ENCODE peak calls at places on chromosomes 5 and 9, in nine cellular contexts. W is body of pancreas, F is ovary, B is breast epithelium, R is adrenal gland, A is HCT116, G is lower leg skin, K is GM12892, I is heart left ventricle. D is an unnamed sample.

GRCh38 chr9:137277329-137278041 is at the start of gene TOR4A:
- DNase-seq in W (peak; percentile 61), F (peak; percentile 85), B (no peak), R (peak; percentile 75), A (peak; percentile 80), G (no peak), K (peak; percentile 91), I (peak; percentile 95), D (peak; percentile 73)

GRCh38 chr5:87412417-87413115 is at the start of gene CCNH:
- DNase-seq in W (peak; percentile 98), F (peak; percentile 99), B (peak; percentile 94), R (peak; percentile 98), A (peak; percentile 96), G (peak; percentile 99), K (peak; percentile 57), I (peak; percentile 98), D (peak; percentile 97)

GRCh38 chr5:40988761-40989510 is 79.6 kb downstream of the C7 start:
- DNase-seq in W (no peak), F (no peak), B (no peak), R (no peak), A (no peak), G (no peak), K (no peak), I (no peak), D (no peak)

GRCh38 chr5:5105531-5105930 is 34.6 kb upstream of the ADAMTS16 start:
- DNase-seq in W (no peak), F (no peak), B (no peak), R (no peak), A (no peak), G (no peak), K (no peak), I (no peak), D (no peak)

GRCh38 chr5:31116466-31117031 is 76.9 kb upstream of the CDH6 start:
- DNase-seq in W (no peak), F (no peak), B (no peak), R (no peak), A (no peak), G (no peak), K (no peak), I (no peak), D (no peak)

GRCh38 chr5:149831492-149831891 is 101.4 kb downstream of the PPARGC1B start:
- DNase-seq in W (no peak), F (no peak), B (no peak), R (no peak), A (no peak), G (no peak), K (peak; percentile 46), I (no peak), D (no peak)

GRCh38 chr9:89122944-89123343 is 55.7 kb downstream of the SHC3 start:
- DNase-seq in W (no peak), F (no peak), B (no peak), R (no peak), A (no peak), G (peak; percentile 30), K (no peak), I (no peak), D (no peak)

GRCh38 chr5:124512236-124512635 is 234.2 kb downstream of the ZNF608 start:
- DNase-seq in W (no peak), F (no peak), B (no peak), R (no peak), A (no peak), G (no peak), K (no peak), I (no peak), D (no peak)

GRCh38 chr5:156008844-156009243 is 318.1 kb upstream of the SGCD start:
- DNase-seq in W (no peak), F (no peak), B (no peak), R (no peak), A (no peak), G (no peak), K (no peak), I (no peak), D (no peak)

GRCh38 chr9:79577969-79578723 is 6.4 kb downstream of the TLE4 start:
- DNase-seq in W (no peak), F (no peak), B (no peak), R (no peak), A (no peak), G (no peak), K (no peak), I (no peak), D (peak; percentile 6)

GRCh38 chr9:79581388-79581787 is 9.6 kb downstream of the TLE4 start:
- DNase-seq in W (no peak), F (no peak), B (no peak), R (no peak), A (no peak), G (no peak), K (no peak), I (no peak), D (peak; percentile 75)

GRCh38 chr9:79580065-79580464 is 8.3 kb downstream of the TLE4 start:
- DNase-seq in W (no peak), F (no peak), B (no peak), R (no peak), A (no peak), G (no peak), K (no peak), I (no peak), D (no peak)

GRCh38 chr9:79578891-79579290 is 7.1 kb downstream of the TLE4 start:
- DNase-seq in W (no peak), F (no peak), B (no peak), R (no peak), A (no peak), G (no peak), K (no peak), I (no peak), D (no peak)

GRCh38 chr9:79579624-79580023 is 7.9 kb downstream of the TLE4 start:
- DNase-seq in W (no peak), F (no peak), B (no peak), R (no peak), A (no peak), G (no peak), K (no peak), I (no peak), D (no peak)
- TF ChIP-seq POLR2A in W (no peak), F (no peak), B (no peak), R (no peak), A (no peak), G (no peak), K (no peak), I (no peak), D (no peak)

GRCh38 chr9:133459476-133460404 is at the start of gene CACFD1:
- DNase-seq in W (peak; percentile 98), F (peak; percentile 98), B (peak; percentile 98), R (peak; percentile 98), A (peak; percentile 85), G (peak; percentile 94), K (peak; percentile 99), I (peak; percentile 95), D (peak; percentile 94)
- TF ChIP-seq POLR2A in W (peak; percentile 90), F (peak; percentile 83), B (no peak), R (peak; percentile 78), A (no peak), G (no peak), K (peak; percentile 59), I (no peak), D (no peak)

GRCh38 chr5:139658928-139659667 is 10.9 kb downstream of the CXXC5 start:
- DNase-seq in W (no peak), F (no peak), B (no peak), R (peak; percentile 76), A (no peak), G (no peak), K (no peak), I (peak; percentile 81), D (peak; percentile 47)
- TF ChIP-seq POLR2A in W (peak; percentile 31), F (no peak), B (no peak), R (peak; percentile 46), A (no peak), G (no peak), K (no peak), I (no peak), D (no peak)

GRCh38 chr5:3102531-3102930 is 351.1 kb upstream of the IRX2 start:
- DNase-seq in W (no peak), F (no peak), B (no peak), R (no peak), A (no peak), G (no peak), K (no peak), I (no peak), D (no peak)

GRCh38 chr5:3105172-3105571 is 353.7 kb upstream of the IRX2 start:
- DNase-seq in W (no peak), F (no peak), B (no peak), R (no peak), A (no peak), G (no peak), K (no peak), I (no peak), D (no peak)

GRCh38 chr5:3104446-3105047 is 353.1 kb upstream of the IRX2 start:
- DNase-seq in W (no peak), F (no peak), B (no peak), R (no peak), A (no peak), G (no peak), K (no peak), I (no peak), D (no peak)

GRCh38 chr5:3101561-3101960 is 350.1 kb upstream of the IRX2 start:
- DNase-seq in W (no peak), F (no peak), B (no peak), R (no peak), A (no peak), G (no peak), K (no peak), I (no peak), D (no peak)

GRCh38 chr5:3103241-3103855 is 351.9 kb upstream of the IRX2 start:
- DNase-seq in W (no peak), F (no peak), B (no peak), R (no peak), A (no peak), G (no peak), K (no peak), I (no peak), D (no peak)
- TF ChIP-seq POLR2A in W (no peak), F (no peak), B (no peak), R (no peak), A (no peak), G (no peak), K (no peak), I (no peak), D (no peak)

GRCh38 chr9:122158202-122158601 is 1.4 kb downstream of the NDUFA8 start:
- DNase-seq in W (peak; percentile 34), F (no peak), B (no peak), R (peak; percentile 56), A (peak; percentile 70), G (no peak), K (peak; percentile 32), I (no peak), D (peak; percentile 82)

GRCh38 chr9:122164286-122164685 is 4.6 kb downstream of the MORN5 start:
- DNase-seq in W (no peak), F (peak; percentile 28), B (no peak), R (peak; percentile 15), A (no peak), G (no peak), K (no peak), I (no peak), D (no peak)

GRCh38 chr9:122162415-122162814 is 2.7 kb downstream of the MORN5 start:
- DNase-seq in W (no peak), F (no peak), B (no peak), R (no peak), A (no peak), G (no peak), K (no peak), I (no peak), D (no peak)

GRCh38 chr9:122159925-122160246 is 178 bp downstream of the MORN5 start:
- DNase-seq in W (no peak), F (no peak), B (no peak), R (no peak), A (no peak), G (no peak), K (no peak), I (no peak), D (no peak)

GRCh38 chr9:122159026-122159924 is at the start of the genes MORN5 and NDUFA8:
- DNase-seq in W (peak; percentile 98), F (peak; percentile 98), B (peak; percentile 96), R (peak; percentile 96), A (peak; percentile 94), G (peak; percentile 94), K (peak; percentile 95), I (peak; percentile 96), D (peak; percentile 99)
- TF ChIP-seq POLR2A in W (peak; percentile 82), F (peak; percentile 57), B (no peak), R (peak; percentile 83), A (peak; percentile 74), G (no peak), K (peak; percentile 70), I (peak; percentile 93), D (peak; percentile 89)